ENCODE peak calls at places on chromosomes 11 and 22, in five cellular contexts. A, P, R, L and N are unnamed samples.

GRCh38 chr22:20647586-20648305 is 126.2 kb upstream of the SERPIND1 start:
- DNase-seq in A (no peak), P (no peak), R (no peak), L (no peak), N (no peak)

GRCh38 chr11:94751216-94751612 is 16.9 kb upstream of the AMOTL1 start:
- DNase-seq in A (no peak), P (no peak), R (no peak), L (no peak), N (no peak)

GRCh38 chr11:84142411-84142810 is 856.2 kb upstream of the CCDC90B start:
- DNase-seq in A (no peak), P (no peak), R (no peak), L (no peak), N (no peak)

GRCh38 chr11:16831281-16832192 is 93.1 kb downstream of the C11orf58 start:
- DNase-seq in A (no peak), P (no peak), R (no peak), L (no peak), N (no peak)

GRCh38 chr22:43925433-43926348 is 2.1 kb downstream of the PNPLA3 start:
- DNase-seq in A (no peak), P (no peak), R (no peak), L (no peak), N (no peak)

GRCh38 chr22:45212306-45212709 is 28.4 kb downstream of the KIAA0930 start:
- DNase-seq in A (no peak), P (peak; percentile 62), R (no peak), L (peak; percentile 77), N (peak; percentile 81)

GRCh38 chr22:31857247-31857646 is 87.1 kb upstream of the YWHAH start:
- DNase-seq in A (no peak), P (no peak), R (no peak), L (no peak), N (no peak)

GRCh38 chr22:50671641-50672040 is 982 bp upstream of the SHANK3 start:
- DNase-seq in A (no peak), P (no peak), R (no peak), L (no peak), N (no peak)

GRCh38 chr11:61959026-61959608 is 8.3 kb downstream of the FTH1 start:
- DNase-seq in A (no peak), P (no peak), R (no peak), L (no peak), N (no peak)

GRCh38 chr11:108628326-108628725 is 34.8 kb upstream of the EXPH5 start:
- DNase-seq in A (no peak), P (no peak), R (no peak), L (no peak), N (no peak)

GRCh38 chr11:125777309-125777708 is 1.3 kb downstream of the PATE2 start:
- DNase-seq in A (no peak), P (no peak), R (no peak), L (no peak), N (no peak)

GRCh38 chr11:70928854-70929598 is 323.4 kb downstream of the SHANK2 start:
- DNase-seq in A (no peak), P (no peak), R (no peak), L (no peak), N (no peak)

GRCh38 chr11:73358071-73358470 is 18.1 kb upstream of the RELT start:
- DNase-seq in A (no peak), P (no peak), R (no peak), L (no peak), N (no peak)

GRCh38 chr22:25759825-25760231 is 17.8 kb downstream of the MYO18B start:
- DNase-seq in A (no peak), P (peak; percentile 37), R (no peak), L (no peak), N (no peak)

GRCh38 chr22:32475428-32476010 is 908 bp downstream of the FBXO7 start:
- DNase-seq in A (no peak), P (peak; percentile 39), R (peak; percentile 28), L (peak; percentile 23), N (no peak)

GRCh38 chr11:133740928-133741327 is 104.4 kb downstream of the SPATA19 start:
- DNase-seq in A (no peak), P (peak; percentile 10), R (no peak), L (no peak), N (no peak)

GRCh38 chr11:35112056-35112845 is 26.7 kb upstream of the CD44 start:
- DNase-seq in A (no peak), P (no peak), R (no peak), L (no peak), N (no peak)

GRCh38 chr22:39083212-39084165 is 6.4 kb downstream of the APOBEC3G start:
- DNase-seq in A (no peak), P (no peak), R (no peak), L (no peak), N (no peak)